ENCODE peak calls at places on chromosomes 7 and 10, in ten cellular contexts. One of them, this sample, is unnamed.

GRCh38 chr7:7681936-7682329 is 36.5 kb downstream of the RPA3 start:
- DNase-seq in spleen: no peak
- DNase-seq in ovary: no peak
- DNase-seq in lower leg skin: no peak
- DNase-seq in stomach: no peak
- DNase-seq in body of pancreas: no peak
- DNase-seq in thyroid gland: no peak
- DNase-seq in A549: no peak
- DNase-seq in tibial nerve: no peak
- DNase-seq in NB4: no peak
- DNase-seq in this sample: no peak

GRCh38 chr10:3887885-3888476 is 103.0 kb upstream of the KLF6 start:
- DNase-seq in spleen: no peak
- DNase-seq in ovary: no peak
- DNase-seq in lower leg skin: peak
- DNase-seq in stomach: no peak
- DNase-seq in body of pancreas: peak
- DNase-seq in thyroid gland: no peak
- DNase-seq in A549: peak
- DNase-seq in tibial nerve: peak
- DNase-seq in NB4: no peak
- DNase-seq in this sample: no peak

GRCh38 chr7:95999481-95999880 is 227.1 kb downstream of the DYNC1I1 start:
- DNase-seq in spleen: no peak
- DNase-seq in ovary: no peak
- DNase-seq in lower leg skin: no peak
- DNase-seq in stomach: no peak
- DNase-seq in body of pancreas: no peak
- DNase-seq in thyroid gland: no peak
- DNase-seq in A549: no peak
- DNase-seq in tibial nerve: no peak
- DNase-seq in NB4: no peak
- DNase-seq in this sample: no peak

GRCh38 chr10:49634053-49634660 is 20.3 kb downstream of the CHAT start:
- DNase-seq in spleen: peak
- DNase-seq in ovary: no peak
- DNase-seq in lower leg skin: no peak
- DNase-seq in stomach: no peak
- DNase-seq in body of pancreas: no peak
- DNase-seq in thyroid gland: no peak
- DNase-seq in A549: no peak
- DNase-seq in tibial nerve: no peak
- DNase-seq in NB4: no peak
- DNase-seq in this sample: peak

GRCh38 chr7:23679898-23680416 is at the start of gene FAM221A:
- DNase-seq in spleen: peak
- DNase-seq in ovary: peak
- DNase-seq in lower leg skin: peak
- DNase-seq in stomach: peak
- DNase-seq in body of pancreas: peak
- DNase-seq in thyroid gland: peak
- DNase-seq in A549: peak
- DNase-seq in tibial nerve: peak
- DNase-seq in NB4: no peak
- DNase-seq in this sample: peak

GRCh38 chr7:30927040-30927439 is 15.4 kb downstream of the AQP1 start:
- DNase-seq in spleen: peak
- DNase-seq in ovary: peak
- DNase-seq in lower leg skin: no peak
- DNase-seq in stomach: no peak
- DNase-seq in body of pancreas: peak
- DNase-seq in thyroid gland: no peak
- DNase-seq in A549: no peak
- DNase-seq in tibial nerve: peak
- DNase-seq in NB4: no peak
- DNase-seq in this sample: peak

GRCh38 chr7:121797283-121798037 is 75.5 kb upstream of the PTPRZ1 start:
- DNase-seq in spleen: no peak
- DNase-seq in ovary: no peak
- DNase-seq in lower leg skin: no peak
- DNase-seq in stomach: no peak
- DNase-seq in body of pancreas: no peak
- DNase-seq in thyroid gland: no peak
- DNase-seq in A549: no peak
- DNase-seq in tibial nerve: no peak
- DNase-seq in NB4: no peak
- DNase-seq in this sample: no peak

GRCh38 chr7:129781128-129781855 is 169.8 kb downstream of the NRF1 start:
- DNase-seq in spleen: no peak
- DNase-seq in ovary: no peak
- DNase-seq in lower leg skin: no peak
- DNase-seq in stomach: no peak
- DNase-seq in body of pancreas: peak
- DNase-seq in thyroid gland: no peak
- DNase-seq in A549: no peak
- DNase-seq in tibial nerve: no peak
- DNase-seq in NB4: peak
- DNase-seq in this sample: no peak

GRCh38 chr10:5651086-5651764 is 15.2 kb downstream of the ASB13 start:
- DNase-seq in spleen: peak
- DNase-seq in ovary: no peak
- DNase-seq in lower leg skin: no peak
- DNase-seq in stomach: no peak
- DNase-seq in body of pancreas: no peak
- DNase-seq in thyroid gland: no peak
- DNase-seq in A549: no peak
- DNase-seq in tibial nerve: no peak
- DNase-seq in NB4: no peak
- DNase-seq in this sample: peak

GRCh38 chr7:73901823-73902597 is 41.1 kb downstream of the TMEM270 start:
- DNase-seq in spleen: peak
- DNase-seq in ovary: no peak
- DNase-seq in lower leg skin: no peak
- DNase-seq in stomach: no peak
- DNase-seq in body of pancreas: no peak
- DNase-seq in thyroid gland: no peak
- DNase-seq in A549: no peak
- DNase-seq in tibial nerve: no peak
- DNase-seq in NB4: no peak
- DNase-seq in this sample: peak

GRCh38 chr10:12382956-12383531 is 33.7 kb downstream of the CAMK1D start:
- DNase-seq in spleen: no peak
- DNase-seq in ovary: no peak
- DNase-seq in lower leg skin: no peak
- DNase-seq in stomach: no peak
- DNase-seq in body of pancreas: no peak
- DNase-seq in thyroid gland: no peak
- DNase-seq in A549: no peak
- DNase-seq in tibial nerve: no peak
- DNase-seq in NB4: no peak
- DNase-seq in this sample: no peak

GRCh38 chr7:128361463-128362441 is at the start of gene PRRT4:
- DNase-seq in spleen: peak
- DNase-seq in ovary: peak
- DNase-seq in lower leg skin: no peak
- DNase-seq in stomach: peak
- DNase-seq in body of pancreas: peak
- DNase-seq in thyroid gland: peak
- DNase-seq in A549: peak
- DNase-seq in tibial nerve: no peak
- DNase-seq in NB4: peak
- DNase-seq in this sample: no peak

GRCh38 chr10:79111427-79111826 is 42.7 kb downstream of the ZMIZ1 start:
- DNase-seq in spleen: no peak
- DNase-seq in ovary: no peak
- DNase-seq in lower leg skin: no peak
- DNase-seq in stomach: no peak
- DNase-seq in body of pancreas: peak
- DNase-seq in thyroid gland: no peak
- DNase-seq in A549: peak
- DNase-seq in tibial nerve: no peak
- DNase-seq in NB4: no peak
- DNase-seq in this sample: no peak

GRCh38 chr10:89655722-89656121 is 10.7 kb upstream of the PANK1 start:
- DNase-seq in spleen: no peak
- DNase-seq in ovary: no peak
- DNase-seq in lower leg skin: no peak
- DNase-seq in stomach: no peak
- DNase-seq in body of pancreas: no peak
- DNase-seq in thyroid gland: no peak
- DNase-seq in A549: no peak
- DNase-seq in tibial nerve: no peak
- DNase-seq in NB4: no peak
- DNase-seq in this sample: no peak
- TF ChIP-seq POLR2A in spleen: no peak
- TF ChIP-seq POLR2A in ovary: no peak
- TF ChIP-seq POLR2A in lower leg skin: no peak
- TF ChIP-seq POLR2A in stomach: no peak
- TF ChIP-seq POLR2A in body of pancreas: no peak
- TF ChIP-seq POLR2A in thyroid gland: no peak
- TF ChIP-seq POLR2A in A549: no peak
- TF ChIP-seq POLR2A in tibial nerve: no peak
- TF ChIP-seq POLR2A in NB4: no peak
- TF ChIP-seq POLR2A in this sample: no peak

GRCh38 chr7:26417911-26418413 is 126.3 kb downstream of the SNX10 start:
- DNase-seq in spleen: no peak
- DNase-seq in ovary: no peak
- DNase-seq in lower leg skin: no peak
- DNase-seq in stomach: no peak
- DNase-seq in body of pancreas: no peak
- DNase-seq in thyroid gland: no peak
- DNase-seq in A549: no peak
- DNase-seq in tibial nerve: no peak
- DNase-seq in NB4: no peak
- DNase-seq in this sample: no peak
- TF ChIP-seq POLR2A in spleen: no peak
- TF ChIP-seq POLR2A in ovary: no peak
- TF ChIP-seq POLR2A in lower leg skin: no peak
- TF ChIP-seq POLR2A in stomach: no peak
- TF ChIP-seq POLR2A in body of pancreas: no peak
- TF ChIP-seq POLR2A in thyroid gland: no peak
- TF ChIP-seq POLR2A in A549: no peak
- TF ChIP-seq POLR2A in tibial nerve: no peak
- TF ChIP-seq POLR2A in NB4: no peak
- TF ChIP-seq POLR2A in this sample: no peak

GRCh38 chr10:85926136-85926535 is 440.5 kb downstream of the GRID1 start:
- DNase-seq in spleen: no peak
- DNase-seq in ovary: no peak
- DNase-seq in lower leg skin: no peak
- DNase-seq in stomach: no peak
- DNase-seq in body of pancreas: no peak
- DNase-seq in thyroid gland: no peak
- DNase-seq in A549: no peak
- DNase-seq in tibial nerve: no peak
- DNase-seq in NB4: no peak
- DNase-seq in this sample: no peak

GRCh38 chr10:85926986-85927385 is 439.6 kb downstream of the GRID1 start:
- DNase-seq in spleen: no peak
- DNase-seq in ovary: no peak
- DNase-seq in lower leg skin: no peak
- DNase-seq in stomach: no peak
- DNase-seq in body of pancreas: no peak
- DNase-seq in thyroid gland: no peak
- DNase-seq in A549: no peak
- DNase-seq in tibial nerve: no peak
- DNase-seq in NB4: no peak
- DNase-seq in this sample: no peak

GRCh38 chr10:85922363-85923129 is 444.0 kb downstream of the GRID1 start:
- DNase-seq in spleen: no peak
- DNase-seq in ovary: no peak
- DNase-seq in lower leg skin: no peak
- DNase-seq in stomach: no peak
- DNase-seq in body of pancreas: no peak
- DNase-seq in thyroid gland: no peak
- DNase-seq in A549: no peak
- DNase-seq in tibial nerve: no peak
- DNase-seq in NB4: no peak
- DNase-seq in this sample: no peak

GRCh38 chr10:85927952-85928677 is 438.5 kb downstream of the GRID1 start:
- DNase-seq in spleen: no peak
- DNase-seq in ovary: no peak
- DNase-seq in lower leg skin: no peak
- DNase-seq in stomach: no peak
- DNase-seq in body of pancreas: no peak
- DNase-seq in thyroid gland: peak
- DNase-seq in A549: no peak
- DNase-seq in tibial nerve: no peak
- DNase-seq in NB4: no peak
- DNase-seq in this sample: no peak

DNA sequence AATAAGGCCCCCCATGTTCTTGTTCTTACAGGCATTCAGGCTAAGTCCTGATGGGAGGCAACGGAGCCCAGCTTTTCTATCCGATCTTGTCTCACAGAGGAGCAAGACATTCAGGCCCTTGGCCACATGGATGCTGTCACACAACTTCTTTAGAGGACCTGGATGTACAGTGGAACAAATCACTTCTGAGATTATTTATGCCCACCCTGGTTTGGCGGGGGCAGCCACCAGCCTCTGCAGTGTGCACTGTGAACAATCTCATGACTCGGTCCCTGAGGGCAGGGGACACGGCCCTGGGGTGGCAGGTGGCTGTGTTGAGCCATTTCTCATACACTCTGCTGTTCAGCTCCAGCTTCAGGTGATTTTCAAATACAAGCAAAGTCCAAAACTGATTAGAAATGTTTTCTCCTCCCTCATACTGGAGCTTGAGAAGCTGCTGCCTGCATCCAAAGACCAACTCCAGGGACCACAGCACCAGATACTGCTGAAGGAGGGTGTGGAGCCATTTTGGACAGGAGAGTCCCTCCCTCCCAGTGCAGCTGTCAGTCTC is 441.3 kb downstream of the GRID1 start:
- DNase-seq in spleen: no peak
- DNase-seq in ovary: no peak
- DNase-seq in lower leg skin: no peak
- DNase-seq in stomach: no peak
- DNase-seq in body of pancreas: no peak
- DNase-seq in thyroid gland: no peak
- DNase-seq in A549: no peak
- DNase-seq in tibial nerve: no peak
- DNase-seq in NB4: no peak
- DNase-seq in this sample: no peak
- TF ChIP-seq POLR2A in spleen: no peak
- TF ChIP-seq POLR2A in ovary: no peak
- TF ChIP-seq POLR2A in lower leg skin: no peak
- TF ChIP-seq POLR2A in stomach: no peak
- TF ChIP-seq POLR2A in body of pancreas: no peak
- TF ChIP-seq POLR2A in thyroid gland: no peak
- TF ChIP-seq POLR2A in A549: no peak
- TF ChIP-seq POLR2A in tibial nerve: no peak
- TF ChIP-seq POLR2A in NB4: no peak
- TF ChIP-seq POLR2A in this sample: no peak

DNA sequence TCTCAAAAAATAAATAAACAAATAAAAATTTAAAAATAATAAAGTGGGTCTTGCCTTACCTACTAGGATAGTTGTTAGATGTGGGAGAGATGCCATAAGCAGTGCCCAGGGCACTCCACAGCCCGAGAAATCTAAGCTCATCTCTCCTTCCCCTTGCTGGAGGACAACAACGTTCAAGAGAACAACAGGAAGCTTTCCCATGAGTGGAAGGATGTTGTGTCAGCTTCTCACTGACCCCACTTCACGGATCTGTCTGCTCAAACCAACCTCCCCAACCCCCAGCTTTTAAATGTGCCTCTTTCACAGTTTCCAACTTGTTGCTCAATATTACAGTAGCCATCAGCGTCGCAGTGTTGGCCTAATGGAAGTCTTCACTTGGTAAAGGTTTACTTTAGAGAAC is 72.1 kb downstream of the PTPRE start:
- DNase-seq in spleen: no peak
- DNase-seq in ovary: no peak
- DNase-seq in lower leg skin: no peak
- DNase-seq in stomach: peak
- DNase-seq in body of pancreas: peak
- DNase-seq in thyroid gland: no peak
- DNase-seq in A549: no peak
- DNase-seq in tibial nerve: no peak
- DNase-seq in NB4: peak
- DNase-seq in this sample: no peak
- TF ChIP-seq POLR2A in spleen: no peak
- TF ChIP-seq POLR2A in ovary: no peak
- TF ChIP-seq POLR2A in lower leg skin: no peak
- TF ChIP-seq POLR2A in stomach: no peak
- TF ChIP-seq POLR2A in body of pancreas: no peak
- TF ChIP-seq POLR2A in thyroid gland: no peak
- TF ChIP-seq POLR2A in A549: no peak
- TF ChIP-seq POLR2A in tibial nerve: no peak
- TF ChIP-seq POLR2A in NB4: no peak
- TF ChIP-seq POLR2A in this sample: no peak

This sample was measured in suprapubic skin.